ENCODE peak calls at places on chromosomes 1 and 21, in six cellular contexts. V, W, I, H, F and K are unnamed samples.

GRCh38 chr1:36411674-36412648 is 14.3 kb upstream of the LSM10 start:
- DNase-seq in V (no peak), H (no peak), W (no peak), F (peak), I (no peak), K (peak)

GRCh38 chr1:6686294-6686693 is 15.3 kb downstream of the DNAJC11 start:
- DNase-seq in W (no peak), H (no peak), F (peak), I (no peak), V (peak), K (no peak)

GRCh38 chr1:22935450-22935849 is 37.2 kb downstream of the LACTBL1 start:
- DNase-seq in H (no peak), F (no peak), W (no peak), I (no peak), V (no peak), K (no peak)

GRCh38 chr1:209790286-209791193 is 6.2 kb upstream of the C1orf74 start:
- DNase-seq in F (peak), H (no peak), I (no peak), V (no peak), W (no peak), K (peak)

GRCh38 chr1:68373173-68373572 is 76.6 kb downstream of the RPE65 start:
- DNase-seq in I (no peak), H (no peak), F (no peak), W (no peak), V (no peak), K (no peak)

GRCh38 chr1:9720785-9721605 is 69.5 kb downstream of the PIK3CD start:
- DNase-seq in W (no peak), V (no peak), F (no peak), H (no peak), I (no peak), K (no peak)

GRCh38 chr1:21077085-21077484 is 99.6 kb downstream of the EIF4G3 start:
- DNase-seq in F (peak), I (no peak), W (no peak), H (no peak), V (no peak), K (peak)

GRCh38 chr1:234260578-234260977 is 112.7 kb upstream of the COA6 start:
- DNase-seq in H (no peak), W (no peak), I (no peak), F (no peak), V (no peak), K (peak)

GRCh38 chr1:224637510-224637909 is 21.4 kb downstream of the CNIH3 start:
- DNase-seq in F (peak), H (no peak), W (no peak), V (no peak), I (no peak), K (peak)

GRCh38 chr1:156392427-156392826 is 23.4 kb downstream of the RHBG start:
- DNase-seq in H (no peak), I (no peak), W (no peak), V (no peak), F (no peak), K (no peak)

GRCh38 chr1:20216574-20216973 is 30.3 kb upstream of the PLA2G2C start:
- DNase-seq in W (no peak), F (peak), V (no peak), I (no peak), H (no peak), K (peak)

GRCh38 chr1:22738522-22738921 is 27.9 kb downstream of the EPHB2 start:
- DNase-seq in F (peak), H (no peak), W (no peak), V (no peak), I (no peak), K (no peak)

GRCh38 chr21:34093083-34093482 is 19.7 kb downstream of the MRPS6 start:
- DNase-seq in W (no peak), V (no peak), I (no peak), H (no peak), F (no peak), K (no peak)

GRCh38 chr21:32611471-32611997 is 643 bp downstream of the CFAP298 start:
- DNase-seq in W (no peak), F (peak), H (peak), V (no peak), I (peak), K (peak)

GRCh38 chr21:44853601-44854390 is 19.7 kb downstream of the PTTG1IP start:
- DNase-seq in W (no peak), I (no peak), H (no peak), F (no peak), V (peak), K (no peak)

GRCh38 chr1:160407819-160408801 is 7.7 kb downstream of the VANGL2 start:
- DNase-seq in V (no peak), W (no peak), F (no peak), H (no peak), I (no peak), K (peak)

GRCh38 chr1:218466341-218467010 is 121.3 kb downstream of the TGFB2 start:
- DNase-seq in H (no peak), F (no peak), W (no peak), I (no peak), V (no peak), K (no peak)

GRCh38 chr1:44842763-44843655 is at the start of gene PTCH2:
- DNase-seq in F (peak), H (peak), W (peak), V (peak), I (peak), K (no peak)

GRCh38 chr1:63327417-63328139 is 5.2 kb downstream of the FOXD3 start:
- DNase-seq in I (peak), F (peak), W (peak), H (peak), V (no peak), K (peak)

GRCh38 chr1:153526132-153526543 is 9.7 kb downstream of the S100A6 start:
- DNase-seq in V (no peak), H (no peak), W (no peak), I (no peak), F (no peak), K (peak)

GRCh38 chr1:176949033-176949662 is 215.4 kb downstream of the ASTN1 start:
- DNase-seq in I (peak), H (peak), V (peak), W (peak), F (peak), K (peak)

GRCh38 chr1:239995281-239995680 is 96.4 kb upstream of the FMN2 start:
- DNase-seq in I (no peak), W (no peak), H (no peak), F (no peak), V (no peak), K (no peak)

GRCh38 chr1:23791434-23792047 is 596 bp downstream of the LYPLA2 start:
- DNase-seq in I (peak), V (no peak), F (no peak), H (peak), W (no peak), K (peak)

GRCh38 chr1:205237526-205238484 is 10.1 kb downstream of the TMCC2 start:
- DNase-seq in V (no peak), H (no peak), W (no peak), F (no peak), I (no peak), K (no peak)

GRCh38 chr21:36756527-36756926 is 57.6 kb downstream of the SIM2 start:
- DNase-seq in H (no peak), F (peak), V (no peak), I (no peak), W (peak), K (no peak)

GRCh38 chr1:24955161-24955560 is 25.1 kb upstream of the RUNX3 start:
- DNase-seq in H (no peak), V (no peak), I (no peak), W (no peak), F (peak), K (peak)

GRCh38 chr1:53890522-53890941 is 935 bp upstream of the YIPF1 start:
- DNase-seq in H (no peak), I (no peak), F (no peak), W (no peak), V (no peak), K (peak)

GRCh38 chr1:233293556-233294446 is 1.7 kb downstream of the PCNX2 start:
- DNase-seq in H (no peak), V (no peak), F (peak), I (no peak), W (no peak), K (no peak)

GRCh38 chr1:212500351-212500750 is 67.6 kb downstream of the NENF start:
- DNase-seq in H (no peak), W (no peak), V (no peak), F (no peak), I (no peak), K (no peak)

GRCh38 chr1:147640553-147641165 is 29.7 kb downstream of the ACP6 start:
- DNase-seq in V (peak), I (peak), H (peak), F (peak), W (peak), K (peak)

GRCh38 chr1:244833734-244834595 is 1.5 kb upstream of the COX20 start:
- DNase-seq in V (peak), H (peak), W (peak), I (peak), F (peak), K (peak)

GRCh38 chr1:28792644-28793121 is 19.3 kb upstream of the OPRD1 start:
- DNase-seq in H (no peak), F (no peak), V (no peak), W (no peak), I (no peak), K (no peak)
- TF ChIP-seq CTCF in H (peak), F (no peak), V (peak), W (no peak), I (no peak), K (no peak)

DNA sequence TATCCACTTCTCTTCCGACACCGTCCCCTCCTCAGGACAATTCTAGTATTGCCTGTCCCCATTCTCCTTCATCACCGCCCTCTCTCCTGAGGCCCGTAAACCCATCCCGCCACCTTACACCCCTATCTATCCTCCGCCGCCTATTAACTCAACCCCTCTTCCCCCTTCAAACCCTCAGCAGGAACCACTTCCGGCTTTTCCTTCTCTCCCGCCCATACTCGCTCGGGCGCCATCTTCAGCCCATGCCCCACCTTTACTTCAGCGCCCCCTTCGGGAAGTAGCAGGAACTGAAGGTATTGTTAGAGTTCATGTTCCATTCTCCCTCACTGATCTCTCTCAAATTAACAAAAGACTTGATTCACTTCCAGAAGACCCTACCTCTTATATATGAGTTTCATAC is 31.6 kb downstream of the VN1R5 start:
- DNase-seq in H (no peak), W (no peak), I (no peak), F (no peak), V (no peak), K (no peak)
- TF ChIP-seq CTCF in H (no peak), W (no peak), I (no peak), F (no peak), V (no peak), K (no peak)

DNA sequence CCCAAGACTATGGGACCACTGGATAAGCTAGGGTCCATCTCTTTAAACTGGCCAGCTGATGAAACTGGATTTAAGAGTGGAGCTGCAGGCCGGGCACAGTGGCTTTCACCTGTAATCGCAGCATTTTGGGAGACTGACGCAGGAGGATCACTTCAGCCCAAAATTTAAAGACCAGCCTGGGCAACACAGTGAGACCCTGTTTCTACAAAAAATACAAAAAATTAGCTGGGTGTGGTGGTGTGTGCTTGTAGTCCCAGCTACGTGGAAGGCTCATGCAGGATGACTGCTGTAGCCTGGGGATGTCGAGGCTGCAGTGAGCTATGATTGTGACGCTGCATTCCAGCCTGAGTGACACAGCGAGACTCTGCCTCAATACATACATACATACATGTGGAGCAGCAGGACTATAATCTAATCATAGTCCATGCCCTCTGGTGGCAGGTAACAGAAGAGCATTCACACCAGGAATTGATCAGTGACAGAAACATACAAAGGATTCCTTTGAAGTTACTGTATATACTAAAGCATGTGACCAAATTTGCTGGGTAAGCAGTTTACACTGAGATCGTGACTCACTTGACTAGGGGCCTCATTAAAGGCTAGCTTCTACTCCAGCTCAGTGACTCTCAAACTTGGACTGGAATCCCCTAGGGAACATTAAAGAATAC is 101.5 kb upstream of the SLFNL1 start:
- DNase-seq in H (peak), F (peak), W (peak), V (no peak), I (peak), K (peak)
- TF ChIP-seq CTCF in H (peak), F (peak), W (peak), V (peak), I (peak), K (peak)

GRCh38 chr1:57293214-57293613 is 130.6 kb downstream of the DAB1 start:
- DNase-seq in H (no peak), W (no peak), I (no peak), V (no peak), F (no peak), K (no peak)
- TF ChIP-seq CTCF in H (no peak), W (no peak), I (no peak), V (no peak), F (no peak), K (no peak)

DNA sequence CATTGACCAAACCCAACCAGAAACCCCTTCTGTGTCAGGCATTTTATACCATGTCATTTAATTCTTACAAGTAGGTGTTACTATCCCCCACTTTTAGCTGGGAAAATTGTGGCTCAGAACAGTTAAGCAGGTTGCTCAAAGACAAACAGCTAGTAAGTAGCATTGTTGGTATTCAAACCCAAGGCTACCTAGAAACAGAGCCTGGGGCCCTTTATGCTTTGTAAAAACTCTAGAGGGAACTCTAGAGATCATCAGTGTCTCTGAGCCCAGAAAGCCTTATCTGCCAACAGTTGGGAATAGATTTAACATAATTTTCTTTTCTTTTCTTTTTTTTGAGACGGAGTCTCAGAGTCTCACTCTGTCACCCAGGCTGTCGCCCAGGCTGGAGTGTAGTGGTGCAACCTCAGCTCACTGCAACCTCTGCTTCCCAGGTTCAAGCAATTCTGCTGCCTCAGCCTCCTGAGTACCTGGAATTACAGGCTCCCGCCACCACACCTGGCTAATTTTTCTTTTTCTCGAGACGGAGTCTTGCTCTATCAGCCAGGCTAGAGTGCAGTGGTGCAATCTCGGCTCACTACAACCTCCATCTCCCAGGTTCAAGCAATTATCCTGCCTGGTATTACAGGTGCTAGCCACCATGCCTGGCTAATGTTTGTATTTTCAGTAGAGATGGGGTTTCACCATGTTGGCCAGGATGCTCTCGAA is 48.5 kb upstream of the OSBPL9 start:
- DNase-seq in I (no peak), W (no peak), F (no peak), V (no peak), H (no peak), K (no peak)
- TF ChIP-seq CTCF in I (no peak), W (no peak), F (no peak), V (no peak), H (no peak), K (no peak)

GRCh38 chr1:12080156-12080555 is 17.1 kb downstream of the TNFRSF8 start:
- DNase-seq in W (no peak), H (no peak), I (no peak), V (no peak), F (no peak), K (no peak)

GRCh38 chr1:12080773-12081556 is 17.9 kb downstream of the TNFRSF8 start:
- DNase-seq in W (no peak), H (no peak), F (no peak), V (no peak), I (no peak), K (no peak)

GRCh38 chr1:12076425-12077005 is 13.4 kb downstream of the TNFRSF8 start:
- DNase-seq in H (no peak), V (no peak), I (no peak), F (no peak), W (no peak), K (no peak)

GRCh38 chr1:12078938-12079861 is 16.1 kb downstream of the TNFRSF8 start:
- DNase-seq in H (peak), W (peak), V (peak), F (peak), I (peak), K (peak)

DNA sequence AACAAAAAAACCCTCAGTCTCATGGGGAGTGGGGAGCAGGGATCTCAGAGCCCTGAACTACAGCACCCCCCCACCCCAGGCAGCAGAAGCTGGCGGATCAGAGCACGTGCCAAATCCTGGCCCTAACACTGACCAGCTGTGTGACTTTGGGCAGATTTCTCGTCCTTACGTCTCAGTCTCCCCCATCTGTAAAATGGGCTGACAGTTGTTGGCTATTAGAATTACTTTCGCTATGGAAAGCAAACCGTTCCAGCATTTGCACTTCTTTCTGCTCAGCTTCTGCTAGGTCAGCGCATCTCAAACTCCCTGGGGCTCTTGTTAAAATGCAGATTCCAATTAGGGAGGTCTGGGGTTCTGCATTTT is 15.5 kb downstream of the TNFRSF8 start:
- DNase-seq in I (no peak), V (no peak), F (no peak), H (no peak), W (no peak), K (no peak)
- TF ChIP-seq CTCF in I (no peak), V (no peak), F (no peak), H (no peak), W (no peak), K (no peak)

GRCh38 chr1:150257624-150258274 is at the start of gene CA14:
- DNase-seq in H (no peak), V (no peak), I (peak), F (no peak), W (no peak), K (no peak)

GRCh38 chr1:150259217-150259616 is 1.6 kb downstream of the CA14 start:
- DNase-seq in F (no peak), W (no peak), H (no peak), V (no peak), I (no peak), K (no peak)

GRCh38 chr1:150258275-150258666 is 697 bp downstream of the CA14 start:
- DNase-seq in W (no peak), F (no peak), V (no peak), I (no peak), H (no peak), K (no peak)

GRCh38 chr1:150256193-150256548 is 1.4 kb upstream of the CA14 start:
- DNase-seq in I (no peak), V (no peak), W (no peak), F (no peak), H (no peak), K (no peak)

DNA sequence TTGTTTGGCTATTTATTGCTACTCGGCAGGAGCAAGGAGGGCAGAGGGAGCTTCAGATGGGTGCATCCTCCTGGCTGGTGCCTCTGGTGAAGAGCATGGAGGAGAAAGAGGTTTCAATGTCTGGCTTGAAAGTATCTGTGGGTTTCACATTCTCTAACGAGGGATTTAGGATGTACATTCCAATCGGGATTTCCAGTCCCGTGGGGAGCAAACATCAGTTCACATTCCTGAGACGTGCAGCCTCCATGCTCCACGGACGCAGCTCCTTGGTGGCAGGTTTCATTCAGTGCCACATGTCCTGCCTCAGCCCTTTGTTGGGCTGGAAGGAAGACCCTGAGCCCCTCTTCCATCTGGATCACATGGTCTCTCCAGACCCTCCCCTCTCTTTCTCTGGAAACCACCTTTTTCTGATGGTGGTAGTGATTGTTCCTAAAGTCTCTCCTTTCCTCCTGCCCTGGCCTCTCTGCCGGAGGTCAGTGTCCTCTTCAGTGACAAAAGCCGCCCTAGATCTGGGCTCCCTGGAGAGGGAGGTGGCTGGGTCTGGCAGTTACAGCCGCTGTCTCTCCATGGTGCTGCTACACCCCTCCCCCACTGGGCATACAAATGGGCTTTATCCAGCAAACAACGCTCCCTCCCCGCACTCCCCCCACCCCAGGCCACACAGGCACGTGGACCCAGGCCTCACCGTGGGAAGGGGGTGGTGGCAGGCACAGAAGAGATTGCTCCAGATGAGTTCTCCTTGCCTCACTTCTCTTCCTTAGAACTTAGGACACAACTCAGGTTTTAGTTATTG is 829 bp upstream of the CA14 start:
- DNase-seq in H (peak), I (peak), W (no peak), V (no peak), F (no peak), K (no peak)
- TF ChIP-seq CTCF in H (no peak), I (no peak), W (no peak), V (no peak), F (no peak), K (no peak)